ENCODE peak calls at places on chromosome 5, in ten cellular contexts. Q, Z, I, B, V, U, H, R, L and T are unnamed samples.

GRCh38 chr5:123752576-123752975 is 240.6 kb downstream of the CSNK1G3 start:
- DNase-seq in Z (peak), I (no peak), H (peak), U (no peak), V (no peak), B (no peak), Q (peak), R (no peak), L (no peak), T (peak)

GRCh38 chr5:179271301-179271650 is 74.0 kb downstream of the ADAMTS2 start:
- DNase-seq in Z (no peak), R (no peak), H (no peak), L (no peak), Q (no peak), I (no peak), U (no peak), V (no peak), B (no peak), T (no peak)

GRCh38 chr5:129377504-129377903 is 82.6 kb upstream of the ADAMTS19 start:
- DNase-seq in B (no peak), I (no peak), L (no peak), Z (no peak), V (no peak), H (no peak), R (peak), U (no peak), Q (no peak), T (no peak)

GRCh38 chr5:5270958-5271605 is 131.0 kb downstream of the ADAMTS16 start:
- DNase-seq in V (peak), R (no peak), B (no peak), Z (peak), Q (peak), I (peak), H (peak), U (no peak), L (peak), T (peak)

GRCh38 chr5:111697881-111698757 is 58.9 kb downstream of the NREP start:
- DNase-seq in L (no peak), Q (peak), Z (no peak), U (no peak), H (peak), B (no peak), I (no peak), R (no peak), V (no peak), T (peak)

GRCh38 chr5:75018805-75019587 is 33.4 kb downstream of the GCNT4 start:
- DNase-seq in V (no peak), Z (no peak), R (no peak), Q (no peak), B (no peak), L (no peak), H (peak), I (no peak), U (no peak), T (no peak)

GRCh38 chr5:68287976-68288755 is 72.6 kb downstream of the PIK3R1 start:
- DNase-seq in L (peak), V (peak), U (peak), Q (peak), H (peak), Z (no peak), I (peak), R (peak), B (peak), T (peak)

GRCh38 chr5:82159014-82159413 is 119.1 kb downstream of the RPS23 start:
- DNase-seq in B (no peak), V (no peak), I (no peak), R (no peak), H (peak), Q (peak), Z (no peak), U (no peak), L (peak), T (peak)

GRCh38 chr5:17154211-17154996 is 63.0 kb upstream of the BASP1 start:
- DNase-seq in B (no peak), Q (peak), I (no peak), H (peak), Z (peak), R (no peak), U (no peak), L (peak), V (no peak), T (peak)